ENCODE peak calls at places on chromosome 7, in six cellular contexts. W is GM23338, R is EH, Q is NB4, I is GDM1, M is head of caudate nucleus. T is an unnamed sample.

GRCh38 chr7:5622286-5622685 is 159.2 kb downstream of the RNF216 start:
- DNase-seq in I (no peak), R (no peak), Q (no peak), W (no peak), M (no peak), T (no peak)

GRCh38 chr7:148878317-148878716 is 5.8 kb downstream of the EZH2 start:
- DNase-seq in I (no peak), W (no peak), Q (no peak), M (no peak), R (no peak), T (no peak)

GRCh38 chr7:135669774-135670173 is 7.5 kb downstream of the STMP1 start:
- DNase-seq in Q (no peak), I (no peak), R (no peak), W (no peak), M (no peak), T (no peak)

GRCh38 chr7:99379043-99379577 is 4.6 kb downstream of the ARPC1B start:
- DNase-seq in I (peak; percentile 75), Q (peak; percentile 97), M (no peak), R (peak; percentile 93), W (no peak), T (peak; percentile 70)

GRCh38 chr7:43636093-43636492 is 53.2 kb downstream of the STK17A start:
- DNase-seq in W (no peak), M (no peak), R (peak; percentile 71), I (no peak), Q (no peak), T (no peak)

GRCh38 chr7:75819711-75820110 is 6.1 kb upstream of the CCL24 start:
- DNase-seq in M (no peak), R (no peak), I (no peak), W (no peak), Q (peak; percentile 59), T (no peak)

GRCh38 chr7:135939-136338 is 56.4 kb upstream of the FAM20C start:
- DNase-seq in W (no peak), I (no peak), R (no peak), Q (no peak), M (no peak), T (no peak)

GRCh38 chr7:122893486-122893885 is 7.2 kb upstream of the CADPS2 start:
- DNase-seq in I (no peak), M (no peak), Q (no peak), W (no peak), R (no peak), T (no peak)

GRCh38 chr7:33841658-33842057 is 63.7 kb upstream of the BMPER start:
- DNase-seq in R (peak; percentile 59), Q (no peak), W (no peak), M (no peak), I (no peak), T (no peak)

GRCh38 chr7:12403287-12404181 is at the start of gene VWDE:
- DNase-seq in M (peak; percentile 73), Q (no peak), I (peak; percentile 43), R (no peak), W (peak; percentile 94), T (peak; percentile 90)

GRCh38 chr7:74283858-74284447 is 5.3 kb upstream of the CLIP2 start:
- DNase-seq in R (peak; percentile 33), M (peak; percentile 45), W (no peak), I (no peak), Q (peak; percentile 55), T (peak; percentile 27)

GRCh38 chr7:38858281-38858884 is 50.6 kb downstream of the VPS41 start:
- DNase-seq in Q (no peak), W (no peak), R (peak; percentile 78), M (no peak), I (no peak), T (no peak)

GRCh38 chr7:46486264-46487206 is 565.5 kb upstream of the IGFBP3 start:
- DNase-seq in W (no peak), Q (no peak), I (no peak), M (no peak), R (peak; percentile 94), T (no peak)

GRCh38 chr7:129553861-129554530 is 51.7 kb downstream of the SMKR1 start:
- DNase-seq in Q (peak; percentile 57), I (no peak), R (peak; percentile 65), M (no peak), W (no peak), T (no peak)

GRCh38 chr7:38975944-38976392 is 1.7 kb upstream of the POU6F2 start:
- DNase-seq in R (no peak), W (peak; percentile 88), I (no peak), Q (no peak), M (no peak), T (peak; percentile 50)

GRCh38 chr7:82364048-82364447 is 79.5 kb downstream of the CACNA2D1 start:
- DNase-seq in Q (no peak), M (no peak), I (no peak), W (no peak), R (no peak), T (no peak)

GRCh38 chr7:24227603-24228359 is 56.2 kb upstream of the NPY start:
- DNase-seq in M (no peak), I (no peak), R (no peak), W (no peak), Q (peak; percentile 62), T (peak; percentile 37)

GRCh38 chr7:90165724-90166123 is 11.5 kb downstream of the STEAP1 start:
- DNase-seq in Q (no peak), R (no peak), M (no peak), I (no peak), W (no peak), T (no peak)

GRCh38 chr7:45146531-45147379 is 10.8 kb upstream of the RAMP3 start:
- DNase-seq in Q (peak; percentile 37), R (no peak), W (no peak), M (no peak), I (no peak), T (peak; percentile 51)

GRCh38 chr7:157056246-157056645 is 45.8 kb upstream of the MNX1 start:
- DNase-seq in I (no peak), M (no peak), Q (no peak), W (peak; percentile 37), R (no peak), T (peak; percentile 39)

GRCh38 chr7:100171087-100171681 is 2.8 kb upstream of the GAL3ST4 start:
- DNase-seq in M (no peak), I (no peak), R (no peak), W (peak; percentile 86), Q (peak; percentile 13), T (peak; percentile 42)

GRCh38 chr7:28641752-28642546 is 229.6 kb downstream of the CREB5 start:
- DNase-seq in M (no peak), Q (no peak), R (no peak), W (no peak), I (no peak), T (no peak)

GRCh38 chr7:20200361-20200760 is 16.8 kb downstream of the MACC1 start:
- DNase-seq in I (no peak), R (no peak), M (no peak), Q (no peak), W (no peak), T (no peak)

GRCh38 chr7:151001546-151001945 is 10.7 kb downstream of the NOS3 start:
- DNase-seq in Q (no peak), W (no peak), M (no peak), R (no peak), I (no peak), T (no peak)

GRCh38 chr7:148738737-148739535 is 40.2 kb downstream of the CUL1 start:
- DNase-seq in I (no peak), M (no peak), W (no peak), Q (no peak), R (peak; percentile 30), T (no peak)

GRCh38 chr7:69873512-69873911 is 275.2 kb downstream of the AUTS2 start:
- DNase-seq in R (no peak), I (no peak), M (no peak), Q (no peak), W (no peak), T (no peak)

GRCh38 chr7:115217373-115217772 is 295.5 kb downstream of the MDFIC start:
- DNase-seq in I (no peak), R (no peak), M (no peak), W (no peak), Q (no peak), T (no peak)

GRCh38 chr7:159027091-159027802 is 117.4 kb downstream of the VIPR2 start:
- DNase-seq in I (no peak), M (no peak), W (no peak), Q (no peak), R (no peak), T (peak; percentile 60)

GRCh38 chr7:137895301-137896201 is 48.8 kb upstream of the DGKI start:
- DNase-seq in R (no peak), Q (no peak), I (no peak), W (no peak), M (no peak), T (no peak)

GRCh38 chr7:130290745-130291144 is 2.2 kb upstream of the CPA4 start:
- DNase-seq in W (no peak), I (no peak), M (no peak), R (peak; percentile 66), Q (no peak), T (peak; percentile 7)

GRCh38 chr7:139799586-139799985 is 21.8 kb upstream of the HIPK2 start:
- DNase-seq in R (peak; percentile 28), Q (peak; percentile 84), W (no peak), M (no peak), I (peak; percentile 64), T (no peak)

GRCh38 chr7:75955293-75955938 is 39.0 kb downstream of the TMEM120A start:
- DNase-seq in Q (no peak), R (no peak), W (no peak), M (no peak), I (no peak), T (no peak)

GRCh38 chr7:48421357-48421756 is 250.1 kb downstream of the ABCA13 start:
- DNase-seq in Q (no peak), M (no peak), W (peak; percentile 40), I (no peak), R (peak; percentile 33), T (no peak)

GRCh38 chr7:48280100-48280499 is 108.8 kb downstream of the ABCA13 start:
- DNase-seq in W (no peak), Q (no peak), M (no peak), I (peak; percentile 32), R (peak; percentile 61), T (no peak)

GRCh38 chr7:51590746-51591145 is 274.1 kb upstream of the COBL start:
- DNase-seq in W (peak; percentile 57), Q (no peak), M (no peak), R (no peak), I (no peak), T (peak; percentile 73)

GRCh38 chr7:30201921-30202320 is 67.1 kb downstream of the MTURN start:
- DNase-seq in W (no peak), M (no peak), Q (no peak), R (no peak), I (no peak), T (no peak)

GRCh38 chr7:38222481-38223096 is 44.5 kb downstream of the STARD3NL start:
- DNase-seq in Q (peak; percentile 79), W (peak; percentile 76), I (peak; percentile 53), M (no peak), R (peak; percentile 59), T (no peak)

GRCh38 chr7:132576723-132577089 is 436 bp upstream of the PLXNA4 start:
- DNase-seq in W (peak; percentile 14), I (no peak), M (no peak), Q (no peak), R (no peak), T (no peak)

T was measured in ELF-1.